ENCODE peak calls at places on chromosomes 4 and X, in seven cellular contexts. O, C, Z, Y, U, P and H are unnamed samples.

GRCh38 chr4:948101-948935 is 16.1 kb downstream of the TMEM175 start:
- DNase-seq in U (no peak), Z (no peak), Y (no peak), O (no peak), P (no peak), C (no peak), H (peak)

GRCh38 chr4:25770844-25771243 is 91.9 kb downstream of the SEL1L3 start:
- DNase-seq in U (no peak), O (no peak), Y (no peak), P (no peak), C (peak), Z (no peak), H (no peak)

GRCh38 chr4:185792384-185793146 is 19.4 kb downstream of the SORBS2 start:
- DNase-seq in C (peak), O (peak), P (peak), U (peak), Y (peak), Z (peak), H (no peak)

GRCh38 chr4:37517326-37517725 is 168.8 kb downstream of the RELL1 start:
- DNase-seq in P (no peak), C (no peak), Y (no peak), U (peak), O (no peak), Z (no peak), H (no peak)

GRCh38 chr4:93788712-93789111 is 39.8 kb upstream of the ATOH1 start:
- DNase-seq in Z (no peak), C (peak), P (peak), U (peak), Y (no peak), O (peak), H (no peak)

GRCh38 chr4:25813705-25814104 is 49.1 kb downstream of the SEL1L3 start:
- DNase-seq in Y (no peak), Z (no peak), C (peak), O (no peak), U (no peak), P (peak), H (no peak)

GRCh38 chrX:15683193-15683592 is 18.6 kb upstream of the CLTRN start:
- DNase-seq in C (no peak), Z (no peak), Y (no peak), O (no peak), P (no peak), U (no peak), H (no peak)

GRCh38 chr4:185657191-185657590 is 121.9 kb upstream of the PDLIM3 start:
- DNase-seq in O (no peak), U (no peak), C (no peak), P (no peak), Z (no peak), Y (no peak), H (no peak)

GRCh38 chr4:1871471-1872021 is 353 bp downstream of the NSD2 start:
- DNase-seq in Z (no peak), Y (no peak), O (no peak), C (no peak), P (peak), U (peak), H (no peak)

GRCh38 chr4:80184791-80185756 is 12.2 kb upstream of the PRDM8 start:
- DNase-seq in Z (no peak), O (no peak), U (peak), Y (peak), P (peak), C (no peak), H (no peak)

GRCh38 chrX:39542316-39542715 is 555.4 kb downstream of the BCOR start:
- DNase-seq in O (no peak), Y (no peak), C (no peak), Z (no peak), P (no peak), U (no peak), H (no peak)

GRCh38 chrX:155009994-155010472 is 12.5 kb downstream of the F8 start:
- DNase-seq in P (no peak), Y (no peak), U (no peak), O (no peak), C (peak), Z (no peak), H (no peak)

GRCh38 chr4:77174426-77174825 is 17.4 kb downstream of the CCNG2 start:
- DNase-seq in C (no peak), Z (no peak), U (peak), Y (no peak), P (no peak), O (no peak), H (no peak)

GRCh38 chr4:79917246-79917645 is 155.8 kb downstream of the ANTXR2 start:
- DNase-seq in Y (no peak), P (peak), O (peak), Z (peak), U (peak), C (peak), H (peak)